ENCODE peak calls at places on chromosomes 6 and 20, in ten cellular contexts. I is GM23248; K is HepG2; O is OCI-LY7; Q is PC-3; U is CD4-positive, CD25-positive, alpha-beta regulatory T cell; T is body of pancreas; W is cardiac muscle cell; X is fibroblast of lung; S is brain microvascular endothelial cell. B is an unnamed sample.

GRCh38 chr20:6623989-6624388 is 143.5 kb upstream of the BMP2 start:
- DNase-seq in U (no peak), Q (no peak), I (no peak), S (no peak), O (no peak), X (no peak), K (peak), T (no peak), W (peak), B (no peak)

GRCh38 chr6:11942185-11942864 is 69.8 kb upstream of the HIVEP1 start:
- DNase-seq in W (no peak), I (no peak), K (no peak), Q (no peak), O (no peak), X (no peak), U (no peak), S (no peak), T (no peak), B (no peak)

GRCh38 chr6:49550413-49551125 is at the start of gene C6orf141:
- DNase-seq in W (peak), S (no peak), I (peak), O (no peak), X (no peak), U (no peak), K (no peak), T (peak), Q (peak), B (peak)

GRCh38 chr6:28658475-28659249 is 133.0 kb downstream of the GPX5 start:
- DNase-seq in K (no peak), S (no peak), X (peak), Q (peak), O (peak), T (no peak), I (peak), U (no peak), W (peak), B (no peak)

GRCh38 chr6:112485813-112486212 is 138.7 kb downstream of the RFPL4B start:
- DNase-seq in S (peak), T (no peak), W (no peak), U (no peak), X (no peak), K (no peak), Q (peak), O (no peak), I (peak), B (no peak)

GRCh38 chr6:110699780-110700179 is 115.5 kb downstream of the CDK19 start:
- DNase-seq in T (no peak), I (no peak), W (no peak), K (no peak), U (no peak), O (no peak), X (no peak), S (no peak), Q (no peak), B (no peak)

GRCh38 chr6:43263314-43264178 is 20.3 kb downstream of the TTBK1 start:
- DNase-seq in U (peak), O (peak), K (peak), I (peak), X (peak), W (peak), Q (peak), S (peak), T (peak), B (peak)

GRCh38 chr6:166541366-166541765 is 45.1 kb downstream of the RAMACL start:
- DNase-seq in X (no peak), S (no peak), O (no peak), T (no peak), I (no peak), Q (no peak), U (no peak), W (no peak), K (no peak), B (no peak)

GRCh38 chr6:82773061-82773717 is 292.5 kb downstream of the UBE3D start:
- DNase-seq in Q (no peak), K (no peak), S (no peak), X (no peak), W (no peak), U (no peak), O (no peak), I (no peak), T (no peak), B (no peak)

GRCh38 chr6:55678330-55679224 is 99.6 kb upstream of the HMGCLL1 start:
- DNase-seq in X (peak), S (no peak), I (no peak), T (no peak), K (no peak), O (no peak), Q (no peak), W (no peak), U (no peak), B (no peak)

GRCh38 chr6:42453649-42454427 is 2.1 kb upstream of the TRERF1 start:
- DNase-seq in T (peak), O (no peak), S (peak), U (no peak), Q (no peak), X (peak), I (peak), K (no peak), W (peak), B (peak)

GRCh38 chr6:39812853-39813533 is 20.8 kb downstream of the DAAM2 start:
- DNase-seq in K (no peak), T (no peak), U (no peak), Q (no peak), I (peak), W (no peak), X (peak), S (no peak), O (peak), B (peak)

GRCh38 chr6:35077713-35078105 is 63.4 kb downstream of the TCP11 start:
- DNase-seq in U (no peak), O (no peak), W (no peak), Q (no peak), T (no peak), I (no peak), K (no peak), S (no peak), X (no peak), B (no peak)

GRCh38 chr6:139567095-139567494 is 192.6 kb upstream of the CITED2 start:
- DNase-seq in I (no peak), S (no peak), Q (no peak), T (no peak), X (peak), U (no peak), O (no peak), K (no peak), W (no peak), B (no peak)

GRCh38 chr20:10288421-10288820 is 69.8 kb downstream of the SNAP25 start:
- DNase-seq in K (no peak), S (no peak), U (no peak), Q (no peak), T (no peak), X (no peak), I (no peak), W (no peak), O (no peak), B (no peak)

GRCh38 chr6:49744259-49744658 is at the start of gene CRISP3:
- DNase-seq in S (no peak), Q (peak), I (no peak), O (no peak), T (no peak), X (no peak), W (no peak), K (peak), U (no peak), B (no peak)

GRCh38 chr20:21162631-21163030 is 36.7 kb downstream of the KIZ start:
- DNase-seq in O (no peak), I (no peak), K (no peak), W (no peak), U (no peak), S (no peak), T (no peak), Q (no peak), X (no peak), B (no peak)

GRCh38 chr6:110513001-110513400 is 36.6 kb upstream of the SLC22A16 start:
- DNase-seq in T (no peak), U (no peak), X (peak), S (no peak), K (no peak), W (no peak), I (no peak), Q (peak), O (no peak), B (no peak)

GRCh38 chr6:149890629-149891045 is 7.3 kb downstream of the RAET1E start:
- DNase-seq in Q (no peak), U (no peak), T (no peak), W (no peak), I (peak), K (no peak), S (no peak), O (no peak), X (no peak), B (no peak)

GRCh38 chr20:63635431-63636141 is 8.7 kb upstream of the GMEB2 start:
- DNase-seq in K (no peak), O (peak), W (no peak), S (no peak), U (peak), T (no peak), X (no peak), Q (no peak), I (no peak), B (no peak)

GRCh38 chr20:1033751-1034419 is 31.8 kb upstream of the RSPO4 start:
- DNase-seq in U (no peak), I (no peak), Q (no peak), S (no peak), X (no peak), W (no peak), O (peak), T (no peak), K (no peak), B (no peak)

GRCh38 chr20:45685896-45686295 is 15.9 kb upstream of the WFDC11 start:
- DNase-seq in X (no peak), T (no peak), U (no peak), Q (peak), K (no peak), O (no peak), I (peak), W (no peak), S (peak), B (no peak)

GRCh38 chr6:17703256-17703694 is 3.5 kb downstream of the NUP153 start:
- DNase-seq in O (peak), U (no peak), T (no peak), X (peak), W (no peak), K (peak), S (peak), Q (peak), I (peak), B (peak)

GRCh38 chr20:32960849-32961731 is 43.1 kb downstream of the SUN5 start:
- DNase-seq in T (no peak), U (no peak), Q (no peak), S (no peak), K (no peak), I (no peak), X (no peak), O (no peak), W (no peak), B (no peak)

GRCh38 chr20:63005862-63006564 is 751 bp downstream of the BHLHE23 start:
- DNase-seq in S (no peak), W (peak), U (no peak), X (peak), I (no peak), Q (no peak), K (no peak), O (no peak), T (no peak), B (peak)

GRCh38 chr20:18004389-18005031 is 35.7 kb downstream of the MGME1 start:
- DNase-seq in S (no peak), K (peak), T (no peak), W (no peak), Q (no peak), I (no peak), O (no peak), X (peak), U (no peak), B (peak)

GRCh38 chr20:18005170-18005989 is 36.6 kb downstream of the MGME1 start:
- DNase-seq in U (no peak), S (no peak), I (no peak), W (no peak), K (no peak), X (no peak), T (no peak), O (peak), Q (no peak), B (no peak)

GRCh38 chr20:18007534-18008292 is 38.9 kb downstream of the MGME1 start:
- DNase-seq in Q (no peak), X (peak), K (no peak), U (no peak), I (peak), S (no peak), W (no peak), O (no peak), T (no peak), B (no peak)

GRCh38 chr20:18005990-18006364 is 37.2 kb downstream of the MGME1 start:
- DNase-seq in I (no peak), K (no peak), W (peak), O (no peak), T (no peak), U (no peak), S (no peak), Q (no peak), X (peak), B (no peak)

DNA sequence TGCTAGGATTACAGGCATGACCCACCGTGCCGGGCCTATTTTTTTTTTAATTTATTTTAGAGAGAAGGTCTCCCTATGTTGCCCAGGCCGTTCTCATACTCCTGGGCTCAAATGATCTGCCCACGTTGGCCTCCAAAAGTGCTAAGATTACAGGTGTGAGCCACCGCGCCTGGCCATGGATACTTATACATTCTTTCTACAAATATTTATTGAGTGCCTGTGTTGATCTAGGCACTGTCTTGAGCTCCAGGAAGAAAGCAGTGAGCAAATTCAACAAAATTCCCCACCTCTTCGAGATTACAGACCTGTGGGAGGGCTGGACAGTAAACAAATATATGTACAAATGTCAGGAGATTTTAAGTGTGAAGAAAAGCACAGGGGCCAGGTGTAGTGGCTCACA is 37.9 kb downstream of the MGME1 start:
- DNase-seq in K (no peak), O (no peak), W (no peak), S (no peak), T (no peak), Q (no peak), U (no peak), I (no peak), X (no peak), B (no peak)
- H3K27ac ChIP-seq in K (no peak), O (no peak), W (no peak), S (no peak), T (no peak), Q (no peak), U (no peak), I (no peak), X (no peak), B (no peak)

DNA sequence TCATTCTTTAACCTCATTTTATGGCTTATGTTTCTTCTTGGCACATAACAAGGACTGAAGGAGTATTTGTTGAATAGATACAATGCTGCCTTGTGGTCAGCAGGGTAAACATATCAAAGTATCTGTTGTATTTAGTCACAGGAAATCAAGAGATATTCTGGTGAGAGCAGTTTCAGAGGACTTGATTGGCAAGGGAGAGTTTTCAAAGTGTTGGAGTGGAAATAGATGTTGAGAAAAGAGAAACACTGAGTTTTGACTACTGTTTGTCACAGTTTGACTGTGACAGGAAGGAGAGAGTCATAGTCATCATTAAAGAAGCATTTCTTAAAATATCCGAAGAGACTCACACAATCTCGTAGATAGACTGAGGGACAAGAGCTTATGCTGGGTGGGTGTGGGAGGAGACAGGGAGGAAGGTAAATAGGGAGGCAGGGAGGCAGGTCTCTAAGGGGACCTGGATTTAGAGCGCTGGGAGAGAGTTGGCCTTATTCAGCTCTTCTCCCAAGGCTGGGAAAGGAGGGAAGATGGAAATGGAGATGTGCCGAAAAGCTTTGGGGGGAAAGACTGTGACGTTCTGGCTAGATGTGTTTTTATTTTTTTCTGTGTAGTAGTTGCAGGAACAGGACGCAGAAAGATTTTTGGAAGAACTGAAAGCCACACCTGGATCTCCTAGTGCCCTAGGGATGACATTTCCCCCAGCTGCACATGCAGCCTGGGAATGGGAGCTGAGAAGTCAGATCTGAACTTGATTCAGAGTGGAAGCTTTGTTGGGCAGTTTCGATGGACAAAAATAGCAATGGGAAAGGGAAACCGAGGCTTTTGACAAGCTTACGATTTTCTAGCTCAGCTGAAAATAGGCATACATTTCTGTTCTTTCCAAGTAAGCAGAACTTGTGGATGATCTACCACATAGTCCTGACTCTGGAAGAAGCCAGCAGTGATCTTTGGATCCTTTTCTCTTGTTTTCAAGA is 65.0 kb upstream of the IFNGR1 start:
- DNase-seq in K (peak), U (no peak), O (no peak), I (no peak), T (no peak), Q (peak), W (no peak), X (no peak), S (peak), B (no peak)
- H3K27ac ChIP-seq in K (no peak), U (no peak), O (no peak), I (no peak), T (no peak), Q (peak), W (no peak), X (no peak), S (no peak), B (no peak)

GRCh38 chr20:50271674-50272412 is 81.2 kb downstream of the CEBPB start:
- DNase-seq in S (no peak), Q (no peak), W (no peak), U (no peak), I (no peak), X (no peak), T (no peak), O (no peak), K (no peak), B (no peak)

GRCh38 chr20:50276119-50277063 is 85.8 kb downstream of the CEBPB start:
- DNase-seq in Q (no peak), I (no peak), X (no peak), U (no peak), S (no peak), O (no peak), W (no peak), T (no peak), K (no peak), B (no peak)

GRCh38 chr20:50272413-50273120 is 81.9 kb downstream of the CEBPB start:
- DNase-seq in X (no peak), K (peak), O (no peak), Q (no peak), I (no peak), U (no peak), W (no peak), S (no peak), T (no peak), B (no peak)

GRCh38 chr20:50274570-50275430 is 84.2 kb downstream of the CEBPB start:
- DNase-seq in Q (no peak), T (no peak), U (no peak), I (no peak), O (no peak), K (peak), W (no peak), X (no peak), S (no peak), B (no peak)

DNA sequence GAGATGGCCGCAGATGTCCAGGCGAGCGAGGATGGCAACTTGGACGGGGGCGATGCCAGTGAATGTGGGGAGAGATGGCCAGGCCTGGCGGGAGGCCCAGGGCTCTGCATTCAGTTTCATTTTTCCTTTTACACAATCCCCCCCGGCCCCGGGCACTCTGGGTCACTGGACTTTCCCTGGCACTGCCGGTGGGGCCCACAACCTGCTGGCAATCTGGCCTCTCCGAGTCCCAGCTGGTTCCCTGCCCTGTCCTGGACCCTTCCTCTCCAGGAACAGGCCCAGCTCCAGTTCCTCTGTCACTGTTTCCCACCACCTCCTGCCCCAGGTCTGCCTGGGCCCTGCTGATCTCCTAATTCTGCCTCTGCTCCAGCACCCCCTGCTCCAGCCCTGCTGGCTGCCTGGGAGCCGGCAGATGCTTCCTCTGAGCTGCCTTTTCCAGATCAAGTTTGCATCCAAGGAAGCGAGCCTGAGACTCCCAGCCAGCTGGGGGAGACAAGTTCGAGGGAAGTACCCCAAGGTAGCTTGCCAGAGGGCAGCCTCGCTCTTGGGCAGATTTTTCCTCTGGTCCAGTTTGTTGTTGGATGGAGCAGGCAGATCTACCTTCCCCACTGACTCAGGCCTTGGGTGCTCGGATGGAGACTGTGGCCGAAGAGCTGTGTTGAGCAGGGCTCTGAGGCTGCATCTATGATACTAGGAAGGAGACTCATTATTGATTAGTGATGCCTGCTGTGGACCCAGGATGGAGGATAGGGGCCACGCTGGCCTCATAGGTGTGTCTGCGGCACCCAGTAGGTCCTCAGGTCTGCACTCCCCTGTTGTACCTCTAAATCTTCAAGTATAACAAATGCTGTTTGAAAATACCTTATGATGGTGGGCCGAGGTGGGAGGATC is 83.2 kb downstream of the CEBPB start:
- DNase-seq in X (no peak), S (no peak), O (no peak), I (peak), Q (no peak), K (no peak), W (no peak), U (no peak), T (no peak), B (no peak)
- H3K27ac ChIP-seq in X (no peak), S (no peak), O (no peak), I (no peak), Q (no peak), K (peak), W (no peak), U (no peak), T (no peak), B (no peak)

GRCh38 chr20:41308290-41308691 is 9.2 kb downstream of the ZHX3 start:
- DNase-seq in W (no peak), S (peak), T (no peak), O (no peak), K (peak), Q (peak), I (peak), U (no peak), X (peak), B (peak)
- H3K27ac ChIP-seq in W (no peak), S (peak), T (no peak), O (no peak), K (peak), Q (no peak), I (peak), U (no peak), X (peak), B (peak)